ENCODE peak calls at places on chromosome 4, in seven cellular contexts. F is choroid plexus epithelial cell, X is GM12865, O is transverse colon, T is mesenchymal stem cell, U is NB4, B is lower lobe of right lung. G is an unnamed sample.

GRCh38 chr4:48947731-48948130 is 38.3 kb upstream of the CWH43 start:
- DNase-seq in F (no peak), X (no peak), O (no peak), T (no peak), U (no peak), B (no peak), G (no peak)

GRCh38 chr4:146398404-146398803 is 123.3 kb downstream of the SLC10A7 start:
- DNase-seq in F (no peak), X (no peak), O (no peak), T (no peak), U (no peak), B (no peak), G (no peak)

GRCh38 chr4:6263541-6264540 is 5.8 kb upstream of the WFS1 start:
- DNase-seq in F (peak), X (peak), O (peak), T (peak), U (peak), B (peak), G (peak)

GRCh38 chr4:70515342-70516245 is 2.8 kb upstream of the AMTN start:
- DNase-seq in F (peak), X (no peak), O (no peak), T (no peak), U (no peak), B (no peak), G (peak)

GRCh38 chr4:114494257-114494803 is 104.3 kb upstream of the UGT8 start:
- DNase-seq in F (no peak), X (no peak), O (no peak), T (no peak), U (no peak), B (no peak), G (no peak)

GRCh38 chr4:7793186-7793585 is 146.5 kb downstream of the AFAP1 start:
- DNase-seq in F (no peak), X (peak), O (no peak), T (no peak), U (no peak), B (no peak), G (peak)

GRCh38 chr4:65242156-65242846 is 428.0 kb downstream of the EPHA5 start:
- DNase-seq in F (no peak), X (no peak), O (no peak), T (no peak), U (no peak), B (peak), G (no peak)

GRCh38 chr4:4618846-4619245 is 77.0 kb upstream of the STX18 start:
- DNase-seq in F (peak), X (no peak), O (no peak), T (no peak), U (no peak), B (no peak), G (no peak)

GRCh38 chr4:137300776-137301175 is 231.5 kb downstream of the PCDH18 start:
- DNase-seq in F (no peak), X (no peak), O (no peak), T (no peak), U (no peak), B (no peak), G (no peak)

GRCh38 chr4:102640669-102641068 is 120.1 kb downstream of the MANBA start:
- DNase-seq in F (peak), X (no peak), O (no peak), T (peak), U (no peak), B (no peak), G (peak)

GRCh38 chr4:102641796-102642195 is 119.0 kb downstream of the MANBA start:
- DNase-seq in F (no peak), X (no peak), O (no peak), T (no peak), U (no peak), B (no peak), G (no peak)

GRCh38 chr4:102638621-102639020 is 122.1 kb downstream of the MANBA start:
- DNase-seq in F (peak), X (no peak), O (no peak), T (no peak), U (no peak), B (no peak), G (no peak)

GRCh38 chr4:102637391-102637790 is 123.4 kb downstream of the MANBA start:
- DNase-seq in F (no peak), X (no peak), O (no peak), T (no peak), U (no peak), B (no peak), G (no peak)

GRCh38 chr4:102639602-102640001 is 121.2 kb downstream of the MANBA start:
- DNase-seq in F (no peak), X (no peak), O (no peak), T (no peak), U (no peak), B (no peak), G (no peak)
- H3K4me3 ChIP-seq in F (no peak), X (no peak), O (no peak), T (no peak), U (no peak), B (no peak), G (no peak)

GRCh38 chr4:78776729-78777555 is 792 bp downstream of the BMP2K start:
- DNase-seq in F (peak), X (peak), O (peak), T (peak), U (peak), B (peak), G (peak)

GRCh38 chr4:78775278-78776030 is 696 bp upstream of the BMP2K start:
- DNase-seq in F (peak), X (peak), O (peak), T (peak), U (peak), B (peak), G (peak)

GRCh38 chr4:78776031-78776728 is at the start of gene BMP2K:
- DNase-seq in F (peak), X (peak), O (peak), T (peak), U (peak), B (peak), G (peak)

GRCh38 chr4:78772526-78773084 is 3.5 kb upstream of the BMP2K start:
- DNase-seq in F (no peak), X (no peak), O (no peak), T (no peak), U (no peak), B (no peak), G (no peak)

GRCh38 chr4:78774395-78774794 is 1.8 kb upstream of the BMP2K start:
- DNase-seq in F (no peak), X (peak), O (no peak), T (no peak), U (no peak), B (no peak), G (no peak)
- H3K4me3 ChIP-seq in F (no peak), X (no peak), O (no peak), T (peak), U (peak), B (no peak), G (no peak)

GRCh38 chr4:140569307-140569638 is 512 bp upstream of the UCP1 start:
- DNase-seq in F (no peak), X (no peak), O (no peak), T (no peak), U (no peak), B (no peak), G (no peak)
- H3K4me3 ChIP-seq in F (peak), X (no peak), O (no peak), T (peak), U (no peak), B (peak), G (no peak)

GRCh38 chr4:186764457-186764856 is 40.8 kb upstream of the FAT1 start:
- DNase-seq in F (no peak), X (no peak), O (no peak), T (no peak), U (no peak), B (no peak), G (no peak)
- H3K4me3 ChIP-seq in F (no peak), X (no peak), O (no peak), T (peak), U (no peak), B (no peak), G (no peak)

DNA sequence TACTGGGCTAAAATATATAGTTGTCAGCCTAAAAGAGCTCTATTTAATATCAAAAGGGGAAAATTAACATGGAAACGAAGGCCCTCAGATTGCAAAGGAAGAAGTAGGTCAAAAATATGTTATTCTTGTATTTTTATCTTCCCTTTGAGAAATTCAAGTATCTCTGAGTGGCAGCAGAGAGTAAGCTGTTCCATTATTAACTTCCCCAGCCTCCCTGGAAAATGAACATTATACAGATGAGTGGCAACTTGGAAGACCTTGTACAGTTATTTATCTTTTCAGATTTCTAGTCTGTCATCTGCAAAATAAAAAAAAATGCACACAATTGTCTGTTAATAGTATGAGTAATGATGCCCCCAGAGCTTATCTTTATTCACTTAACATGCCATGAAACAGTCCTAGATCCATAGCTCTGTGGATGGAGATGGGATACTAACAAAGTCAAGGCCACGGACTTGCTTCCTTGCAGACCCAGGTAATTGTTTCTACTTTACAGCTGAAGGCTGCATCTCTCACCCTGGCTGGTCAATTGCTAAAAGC is 93.0 kb downstream of the CORIN start:
- DNase-seq in F (no peak), X (no peak), O (no peak), T (no peak), U (no peak), B (no peak), G (no peak)
- H3K4me3 ChIP-seq in F (no peak), X (no peak), O (no peak), T (no peak), U (no peak), B (no peak), G (no peak)

DNA sequence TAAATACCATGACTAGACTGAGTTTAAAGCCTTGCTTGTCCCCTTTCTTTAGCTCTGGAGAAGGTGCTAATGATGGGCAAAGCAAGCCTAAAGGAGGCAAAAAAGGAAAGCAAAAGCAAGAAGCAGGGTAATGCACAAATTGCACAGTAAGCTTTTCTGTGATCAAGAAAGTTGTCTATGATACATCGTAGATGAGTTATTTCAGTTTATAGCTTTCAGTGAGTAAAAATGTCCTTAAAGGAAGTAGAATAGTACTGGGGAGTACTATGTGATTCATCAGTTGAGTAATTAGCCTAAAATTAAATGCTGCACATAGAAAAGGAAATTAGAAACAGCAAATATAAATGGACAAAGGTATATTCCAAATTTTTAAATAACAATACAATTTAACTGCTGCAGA is 50.2 kb upstream of the PDE5A start:
- DNase-seq in F (peak), X (no peak), O (no peak), T (no peak), U (no peak), B (no peak), G (no peak)
- H3K4me3 ChIP-seq in F (no peak), X (no peak), O (no peak), T (peak), U (no peak), B (no peak), G (no peak)

DNA sequence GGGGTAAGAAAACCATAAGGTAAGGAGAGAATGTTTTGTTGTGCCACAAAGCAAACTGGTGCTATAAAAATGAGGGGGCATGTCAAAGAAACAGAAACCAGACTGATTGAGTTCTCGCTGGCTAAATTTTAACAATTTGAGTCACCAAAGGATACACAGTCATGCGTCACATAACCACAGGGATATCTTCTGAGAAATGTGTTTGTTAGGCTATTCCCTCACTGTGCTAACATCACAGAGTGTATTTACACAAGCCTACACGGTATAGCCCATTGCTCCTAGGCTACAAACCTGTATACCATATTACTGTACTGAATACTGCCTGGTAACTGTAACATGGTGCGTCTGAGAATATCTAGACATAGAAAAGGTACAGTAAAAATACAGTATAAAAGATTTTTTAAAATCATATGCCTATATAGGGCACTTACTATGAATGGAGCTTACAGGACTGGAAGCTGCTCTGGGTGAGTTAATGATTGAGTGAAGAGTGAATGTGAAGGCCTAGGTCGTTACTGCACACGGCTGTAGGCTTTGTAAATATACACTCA is 50.1 kb downstream of the FBXW7 start:
- DNase-seq in F (peak), X (peak), O (no peak), T (peak), U (no peak), B (no peak), G (peak)
- H3K4me3 ChIP-seq in F (peak), X (no peak), O (no peak), T (no peak), U (no peak), B (no peak), G (peak)

GRCh38 chr4:168648929-168649328 is 152.1 kb downstream of the PALLD start:
- DNase-seq in F (peak), X (no peak), O (no peak), T (peak), U (no peak), B (no peak), G (peak)
- H3K4me3 ChIP-seq in F (no peak), X (no peak), O (no peak), T (no peak), U (no peak), B (no peak), G (no peak)

DNA sequence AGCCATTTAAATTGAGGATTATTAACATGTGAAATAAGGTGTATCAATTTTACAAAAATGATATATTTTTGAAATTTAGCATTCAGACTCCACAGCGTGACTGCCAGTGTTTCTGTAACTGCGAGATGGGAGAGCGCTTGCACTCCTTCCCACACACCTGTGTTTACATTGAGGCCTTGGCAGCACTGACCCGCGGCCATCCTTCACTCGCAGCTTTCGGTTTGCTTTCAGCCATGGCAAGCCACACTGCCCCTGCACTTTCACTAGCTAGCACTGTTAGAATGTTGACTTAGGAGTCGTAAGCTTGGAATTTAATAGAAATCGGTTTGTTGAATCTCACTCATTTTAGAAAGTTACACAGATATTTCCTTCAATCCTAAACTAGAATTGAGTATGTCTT is 136.2 kb downstream of the CFAP299 start:
- DNase-seq in F (peak), X (peak), O (peak), T (peak), U (no peak), B (peak), G (no peak)
- H3K4me3 ChIP-seq in F (no peak), X (no peak), O (no peak), T (peak), U (no peak), B (peak), G (peak)